ENCODE peak calls at places on chromosomes 4 and X, in six cellular contexts. D, W, P, B, A and L are unnamed samples.

GRCh38 chr4:23900636-23901035 is 10.8 kb upstream of the PPARGC1A start:
- DNase-seq in W (no peak), A (no peak), D (no peak), B (no peak), P (no peak), L (no peak)

GRCh38 chr4:15149842-15150592 is 147.7 kb downstream of the CPEB2 start:
- DNase-seq in W (peak; percentile 94), P (no peak), B (peak; percentile 90), A (peak; percentile 11), D (peak; percentile 77), L (no peak)

GRCh38 chr4:159401791-159402380 is 299.0 kb downstream of the RAPGEF2 start:
- DNase-seq in D (no peak), B (peak; percentile 88), P (no peak), W (no peak), A (no peak), L (no peak)

GRCh38 chrX:69428216-69428615 is 75.9 kb upstream of the NALF2 start:
- DNase-seq in A (no peak), B (no peak), W (no peak), P (no peak), D (no peak), L (no peak)

GRCh38 chrX:69263421-69263820 is 98.2 kb upstream of the PJA1 start:
- DNase-seq in W (no peak), P (no peak), B (no peak), D (no peak), A (no peak), L (no peak)

GRCh38 chr4:11813951-11814446 is 385.3 kb upstream of the HS3ST1 start:
- DNase-seq in A (no peak), P (no peak), W (no peak), D (no peak), B (no peak), L (no peak)

GRCh38 chrX:67613366-67613765 is 69.5 kb downstream of the AR start:
- DNase-seq in W (no peak), A (no peak), P (no peak), D (no peak), B (no peak), L (no peak)

GRCh38 chr4:143071351-143071750 is 113.4 kb upstream of the USP38 start:
- DNase-seq in W (no peak), P (no peak), D (no peak), A (no peak), B (no peak), L (no peak)

GRCh38 chr4:146072381-146072780 is 103.1 kb upstream of the LSM6 start:
- DNase-seq in A (no peak), B (peak; percentile 47), D (no peak), P (no peak), W (no peak), L (no peak)

GRCh38 chr4:126839066-126839465 is 793.7 kb upstream of the INTU start:
- DNase-seq in P (no peak), W (no peak), D (no peak), B (peak; percentile 78), A (no peak), L (no peak)

GRCh38 chr4:33831667-33832066 is 2412.6 kb downstream of the ARAP2 start:
- DNase-seq in A (no peak), B (peak; percentile 67), D (no peak), W (no peak), P (no peak), L (no peak)

GRCh38 chr4:76339364-76339763 is 32.8 kb downstream of the STBD1 start:
- DNase-seq in B (peak; percentile 4), W (no peak), D (no peak), P (no peak), A (no peak), L (no peak)

GRCh38 chrX:65821721-65822496 is 154.5 kb downstream of the MSN start:
- DNase-seq in D (no peak), W (peak; percentile 78), A (no peak), P (peak; percentile 6), B (peak; percentile 1), L (no peak)

GRCh38 chrX:102154900-102155805 is 624 bp downstream of the BEX5 start:
- DNase-seq in P (peak; percentile 26), B (peak; percentile 8), A (no peak), W (peak; percentile 51), D (no peak), L (no peak)

GRCh38 chrX:102155806-102156179 is at the start of gene BEX5:
- DNase-seq in A (no peak), B (peak; percentile 54), P (peak; percentile 57), W (peak; percentile 78), D (peak; percentile 65), L (peak; percentile 63)

GRCh38 chrX:102154218-102154860 is 1.4 kb downstream of the BEX5 start:
- DNase-seq in P (peak; percentile 12), W (no peak), A (no peak), D (no peak), B (no peak), L (no peak)
- H3K4me3 ChIP-seq in P (peak overlapping the region; percentile 78), W (peak overlapping the region; percentile 72), A (no peak overlapping the region), D (peak overlapping the region; percentile 52), B (no peak overlapping the region), L (peak overlapping the region; percentile 65)

GRCh38 chrX:53000447-53001208 is 42.3 kb upstream of the FAM156A start:
- DNase-seq in B (peak; percentile 3), W (no peak), A (peak; percentile 16), P (no peak), D (no peak), L (no peak)
- H3K4me3 ChIP-seq in B (no peak overlapping the region), W (no peak overlapping the region), A (no peak overlapping the region), P (no peak overlapping the region), D (no peak overlapping the region), L (no peak overlapping the region)

GRCh38 chr4:8591626-8592365 is 769 bp upstream of the CPZ start:
- DNase-seq in B (no peak), W (peak; percentile 58), A (no peak), P (no peak), D (no peak), L (no peak)

GRCh38 chr4:8594097-8595038 is 1.8 kb downstream of the CPZ start:
- DNase-seq in W (peak; percentile 55), P (no peak), D (no peak), B (peak; percentile 86), A (peak; percentile 44), L (no peak)

GRCh38 chr4:8591114-8591513 is 1.5 kb upstream of the CPZ start:
- DNase-seq in A (no peak), W (peak; percentile 64), P (no peak), B (no peak), D (no peak), L (no peak)

GRCh38 chr4:8593268-8594096 is 917 bp downstream of the CPZ start:
- DNase-seq in B (peak; percentile 29), A (no peak), D (no peak), W (peak; percentile 66), P (no peak), L (no peak)

DNA sequence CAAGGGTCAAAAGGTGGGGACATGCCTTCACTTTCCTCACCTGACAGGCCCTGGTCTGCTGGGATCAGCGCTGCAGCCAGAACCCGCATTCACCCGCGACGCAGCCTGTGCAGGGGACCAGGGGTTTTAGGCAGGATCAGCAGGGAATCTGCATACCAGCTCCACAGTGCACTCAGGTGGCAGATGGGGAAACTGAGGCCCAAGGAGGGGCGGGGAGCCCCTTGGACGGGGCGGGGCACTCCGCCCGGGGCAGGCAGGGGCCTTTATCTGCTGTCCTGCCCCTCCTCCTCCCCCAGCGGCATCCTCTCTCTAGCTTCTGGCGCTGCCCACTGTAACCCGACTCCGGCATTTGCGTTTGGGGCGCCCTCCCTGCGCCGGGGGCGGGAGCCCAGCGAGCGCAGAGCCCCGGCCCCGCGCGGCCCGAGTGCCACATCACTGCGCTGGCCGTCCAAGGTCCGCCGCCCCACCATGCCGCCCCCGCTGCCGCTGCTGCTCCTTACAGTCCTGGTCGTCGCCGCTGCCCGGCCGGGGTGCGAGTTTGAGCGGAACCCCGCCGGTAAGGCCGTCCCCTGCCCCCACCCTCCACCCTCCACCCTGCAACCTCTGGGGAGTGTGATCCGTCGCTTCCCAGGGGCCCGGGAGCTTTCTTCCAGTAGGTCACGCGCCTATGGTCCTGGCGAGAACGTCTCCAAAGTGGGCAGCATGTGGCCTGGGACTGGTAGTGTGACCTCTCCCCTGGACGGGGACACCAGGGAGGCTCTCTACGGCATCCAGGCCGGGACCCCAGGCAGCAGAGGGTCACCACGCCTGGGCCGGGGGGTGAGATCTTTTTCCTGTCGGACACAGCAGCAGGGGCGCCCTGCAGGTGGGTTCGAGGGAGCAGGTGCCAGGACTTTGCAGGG is at the start of gene CPZ:
- DNase-seq in D (no peak), B (peak; percentile 82), P (no peak), A (no peak), W (peak; percentile 70), L (no peak)
- H3K4me3 ChIP-seq in D (peak within 1 kb of the TSS; percentile 34), B (peak within 1 kb of the TSS; percentile 69), P (no peak within 1 kb of the TSS), A (no peak within 1 kb of the TSS), W (no peak within 1 kb of the TSS), L (no peak within 1 kb of the TSS)

GRCh38 chrX:76987381-76987780 is 459.8 kb upstream of the FGF16 start:
- DNase-seq in B (no peak), D (no peak), A (no peak), P (no peak), W (no peak), L (no peak)
- H3K4me3 ChIP-seq in B (no peak overlapping the region), D (no peak overlapping the region), A (no peak overlapping the region), P (no peak overlapping the region), W (no peak overlapping the region), L (no peak overlapping the region)

GRCh38 chr4:86847576-86847975 is 1.6 kb downstream of the SLC10A6 start:
- DNase-seq in D (no peak), P (no peak), W (no peak), A (no peak), B (peak; percentile 15), L (no peak)
- H3K4me3 ChIP-seq in D (peak overlapping the region; percentile 58), P (no peak overlapping the region), W (no peak overlapping the region), A (no peak overlapping the region), B (peak overlapping the region; percentile 5), L (no peak overlapping the region)